ENCODE peak calls at places on chromosomes 5 and 9, in nine cellular contexts. One of them, this sample, is unnamed.

GRCh38 chr5:74626386-74627222 is 13.9 kb downstream of the ENC1 start:
- DNase-seq in adrenal gland: no peak
- DNase-seq in CD8-positive, alpha-beta T cell: no peak
- DNase-seq in A673: no peak
- DNase-seq in foreskin fibroblast: no peak
- DNase-seq in trophoblast cell: no peak
- DNase-seq in left ventricle myocardium inferior: no peak
- DNase-seq in dorsolateral prefrontal cortex: no peak
- DNase-seq in H7: no peak
- DNase-seq in this sample: no peak

GRCh38 chr9:91221332-91221731 is 140.4 kb downstream of the AUH start:
- DNase-seq in adrenal gland: no peak
- DNase-seq in CD8-positive, alpha-beta T cell: no peak
- DNase-seq in A673: no peak
- DNase-seq in foreskin fibroblast: no peak
- DNase-seq in trophoblast cell: no peak
- DNase-seq in left ventricle myocardium inferior: no peak
- DNase-seq in dorsolateral prefrontal cortex: no peak
- DNase-seq in H7: no peak
- DNase-seq in this sample: no peak

GRCh38 chr9:110969971-110970381 is 68.3 kb downstream of the LPAR1 start:
- DNase-seq in adrenal gland: no peak
- DNase-seq in CD8-positive, alpha-beta T cell: no peak
- DNase-seq in A673: peak; percentile 67
- DNase-seq in foreskin fibroblast: peak; percentile 68
- DNase-seq in trophoblast cell: peak; percentile 91
- DNase-seq in left ventricle myocardium inferior: no peak
- DNase-seq in dorsolateral prefrontal cortex: no peak
- DNase-seq in H7: no peak
- DNase-seq in this sample: no peak

GRCh38 chr9:22031664-22032411 is 22.7 kb upstream of the CDKN2B start:
- DNase-seq in adrenal gland: no peak
- DNase-seq in CD8-positive, alpha-beta T cell: no peak
- DNase-seq in A673: no peak
- DNase-seq in foreskin fibroblast: no peak
- DNase-seq in trophoblast cell: no peak
- DNase-seq in left ventricle myocardium inferior: no peak
- DNase-seq in dorsolateral prefrontal cortex: no peak
- DNase-seq in H7: no peak
- DNase-seq in this sample: no peak

GRCh38 chr5:176934309-176934930 is 35.3 kb upstream of the HK3 start:
- DNase-seq in adrenal gland: no peak
- DNase-seq in CD8-positive, alpha-beta T cell: no peak
- DNase-seq in A673: no peak
- DNase-seq in foreskin fibroblast: no peak
- DNase-seq in trophoblast cell: no peak
- DNase-seq in left ventricle myocardium inferior: no peak
- DNase-seq in dorsolateral prefrontal cortex: no peak
- DNase-seq in H7: no peak
- DNase-seq in this sample: no peak

GRCh38 chr5:179187681-179188575 is 127.8 kb downstream of the ZNF354C start:
- DNase-seq in adrenal gland: no peak
- DNase-seq in CD8-positive, alpha-beta T cell: no peak
- DNase-seq in A673: no peak
- DNase-seq in foreskin fibroblast: no peak
- DNase-seq in trophoblast cell: no peak
- DNase-seq in left ventricle myocardium inferior: no peak
- DNase-seq in dorsolateral prefrontal cortex: no peak
- DNase-seq in H7: peak; percentile 78
- DNase-seq in this sample: no peak

GRCh38 chr9:130917171-130917960 is 20.8 kb upstream of the QRFP start:
- DNase-seq in adrenal gland: no peak
- DNase-seq in CD8-positive, alpha-beta T cell: no peak
- DNase-seq in A673: no peak
- DNase-seq in foreskin fibroblast: no peak
- DNase-seq in trophoblast cell: no peak
- DNase-seq in left ventricle myocardium inferior: no peak
- DNase-seq in dorsolateral prefrontal cortex: no peak
- DNase-seq in H7: no peak
- DNase-seq in this sample: no peak

GRCh38 chr5:89276566-89277305 is 393.8 kb upstream of the MEF2C start:
- DNase-seq in adrenal gland: no peak
- DNase-seq in CD8-positive, alpha-beta T cell: no peak
- DNase-seq in A673: no peak
- DNase-seq in foreskin fibroblast: peak; percentile 65
- DNase-seq in trophoblast cell: peak; percentile 17
- DNase-seq in left ventricle myocardium inferior: no peak
- DNase-seq in dorsolateral prefrontal cortex: no peak
- DNase-seq in H7: no peak
- DNase-seq in this sample: no peak

GRCh38 chr9:19049872-19050636 is 827 bp downstream of the RRAGA start:
- DNase-seq in adrenal gland: no peak
- DNase-seq in CD8-positive, alpha-beta T cell: no peak
- DNase-seq in A673: peak; percentile 0
- DNase-seq in foreskin fibroblast: peak; percentile 31
- DNase-seq in trophoblast cell: peak; percentile 5
- DNase-seq in left ventricle myocardium inferior: no peak
- DNase-seq in dorsolateral prefrontal cortex: no peak
- DNase-seq in H7: no peak
- DNase-seq in this sample: peak; percentile 16

GRCh38 chr9:109010676-109011655 is 2.3 kb downstream of the CTNNAL1 start:
- DNase-seq in adrenal gland: peak; percentile 60
- DNase-seq in CD8-positive, alpha-beta T cell: peak; percentile 44
- DNase-seq in A673: peak; percentile 54
- DNase-seq in foreskin fibroblast: peak; percentile 82
- DNase-seq in trophoblast cell: peak; percentile 37
- DNase-seq in left ventricle myocardium inferior: no peak
- DNase-seq in dorsolateral prefrontal cortex: no peak
- DNase-seq in H7: no peak
- DNase-seq in this sample: no peak

GRCh38 chr9:34079181-34079580 is 30.5 kb upstream of the UBAP2 start:
- DNase-seq in adrenal gland: no peak
- DNase-seq in CD8-positive, alpha-beta T cell: no peak
- DNase-seq in A673: no peak
- DNase-seq in foreskin fibroblast: peak; percentile 44
- DNase-seq in trophoblast cell: peak; percentile 88
- DNase-seq in left ventricle myocardium inferior: no peak
- DNase-seq in dorsolateral prefrontal cortex: no peak
- DNase-seq in H7: no peak
- DNase-seq in this sample: no peak

GRCh38 chr5:179870403-179870903 is 11.8 kb upstream of the MRNIP start:
- DNase-seq in adrenal gland: peak; percentile 83
- DNase-seq in CD8-positive, alpha-beta T cell: no peak
- DNase-seq in A673: peak; percentile 41
- DNase-seq in foreskin fibroblast: no peak
- DNase-seq in trophoblast cell: no peak
- DNase-seq in left ventricle myocardium inferior: peak; percentile 76
- DNase-seq in dorsolateral prefrontal cortex: peak; percentile 40
- DNase-seq in H7: peak; percentile 93
- DNase-seq in this sample: peak; percentile 41

GRCh38 chr5:168365581-168366081 is 74.2 kb downstream of the WWC1 start:
- DNase-seq in adrenal gland: no peak
- DNase-seq in CD8-positive, alpha-beta T cell: no peak
- DNase-seq in A673: no peak
- DNase-seq in foreskin fibroblast: peak; percentile 68
- DNase-seq in trophoblast cell: peak; percentile 88
- DNase-seq in left ventricle myocardium inferior: no peak
- DNase-seq in dorsolateral prefrontal cortex: no peak
- DNase-seq in H7: peak; percentile 69
- DNase-seq in this sample: no peak

GRCh38 chr5:147040856-147041255 is 162.3 kb upstream of the PPP2R2B start:
- DNase-seq in adrenal gland: no peak
- DNase-seq in CD8-positive, alpha-beta T cell: no peak
- DNase-seq in A673: no peak
- DNase-seq in foreskin fibroblast: no peak
- DNase-seq in trophoblast cell: no peak
- DNase-seq in left ventricle myocardium inferior: no peak
- DNase-seq in dorsolateral prefrontal cortex: no peak
- DNase-seq in H7: no peak
- DNase-seq in this sample: no peak

GRCh38 chr5:73374520-73375235 is 73.9 kb downstream of the FOXD1 start:
- DNase-seq in adrenal gland: no peak
- DNase-seq in CD8-positive, alpha-beta T cell: no peak
- DNase-seq in A673: no peak
- DNase-seq in foreskin fibroblast: peak; percentile 73
- DNase-seq in trophoblast cell: no peak
- DNase-seq in left ventricle myocardium inferior: no peak
- DNase-seq in dorsolateral prefrontal cortex: no peak
- DNase-seq in H7: no peak
- DNase-seq in this sample: no peak

GRCh38 chr5:54148858-54149257 is 161.5 kb downstream of the ARL15 start:
- DNase-seq in adrenal gland: no peak
- DNase-seq in CD8-positive, alpha-beta T cell: no peak
- DNase-seq in A673: no peak
- DNase-seq in foreskin fibroblast: no peak
- DNase-seq in trophoblast cell: no peak
- DNase-seq in left ventricle myocardium inferior: no peak
- DNase-seq in dorsolateral prefrontal cortex: no peak
- DNase-seq in H7: no peak
- DNase-seq in this sample: no peak

GRCh38 chr5:72554897-72555296 is 47.7 kb upstream of the ZNF366 start:
- DNase-seq in adrenal gland: no peak
- DNase-seq in CD8-positive, alpha-beta T cell: no peak
- DNase-seq in A673: no peak
- DNase-seq in foreskin fibroblast: no peak
- DNase-seq in trophoblast cell: no peak
- DNase-seq in left ventricle myocardium inferior: no peak
- DNase-seq in dorsolateral prefrontal cortex: no peak
- DNase-seq in H7: no peak
- DNase-seq in this sample: no peak

GRCh38 chr9:34507556-34507955 is 15.2 kb downstream of the ENHO start:
- DNase-seq in adrenal gland: no peak
- DNase-seq in CD8-positive, alpha-beta T cell: no peak
- DNase-seq in A673: no peak
- DNase-seq in foreskin fibroblast: no peak
- DNase-seq in trophoblast cell: no peak
- DNase-seq in left ventricle myocardium inferior: no peak
- DNase-seq in dorsolateral prefrontal cortex: no peak
- DNase-seq in H7: no peak
- DNase-seq in this sample: no peak

GRCh38 chr5:154782812-154783592 is 27.8 kb downstream of the LARP1 start:
- DNase-seq in adrenal gland: no peak
- DNase-seq in CD8-positive, alpha-beta T cell: no peak
- DNase-seq in A673: no peak
- DNase-seq in foreskin fibroblast: no peak
- DNase-seq in trophoblast cell: no peak
- DNase-seq in left ventricle myocardium inferior: no peak
- DNase-seq in dorsolateral prefrontal cortex: no peak
- DNase-seq in H7: peak; percentile 36
- DNase-seq in this sample: no peak

GRCh38 chr5:26622947-26623346 is 415.4 kb downstream of the CDH9 start:
- DNase-seq in adrenal gland: no peak
- DNase-seq in CD8-positive, alpha-beta T cell: no peak
- DNase-seq in A673: no peak
- DNase-seq in foreskin fibroblast: no peak
- DNase-seq in trophoblast cell: no peak
- DNase-seq in left ventricle myocardium inferior: no peak
- DNase-seq in dorsolateral prefrontal cortex: no peak
- DNase-seq in H7: no peak
- DNase-seq in this sample: no peak

GRCh38 chr5:124724357-124725039 is 21.9 kb downstream of the ZNF608 start:
- DNase-seq in adrenal gland: no peak
- DNase-seq in CD8-positive, alpha-beta T cell: no peak
- DNase-seq in A673: no peak
- DNase-seq in foreskin fibroblast: no peak
- DNase-seq in trophoblast cell: no peak
- DNase-seq in left ventricle myocardium inferior: no peak
- DNase-seq in dorsolateral prefrontal cortex: no peak
- DNase-seq in H7: no peak
- DNase-seq in this sample: no peak
- H3K4me3 ChIP-seq in adrenal gland: no peak overlapping the region
- H3K4me3 ChIP-seq in CD8-positive, alpha-beta T cell: no peak overlapping the region
- H3K4me3 ChIP-seq in A673: no peak overlapping the region
- H3K4me3 ChIP-seq in foreskin fibroblast: no peak overlapping the region
- H3K4me3 ChIP-seq in trophoblast cell: no peak overlapping the region
- H3K4me3 ChIP-seq in left ventricle myocardium inferior: no peak overlapping the region
- H3K4me3 ChIP-seq in dorsolateral prefrontal cortex: no peak overlapping the region
- H3K4me3 ChIP-seq in H7: no peak overlapping the region
- H3K4me3 ChIP-seq in this sample: no peak overlapping the region

DNA sequence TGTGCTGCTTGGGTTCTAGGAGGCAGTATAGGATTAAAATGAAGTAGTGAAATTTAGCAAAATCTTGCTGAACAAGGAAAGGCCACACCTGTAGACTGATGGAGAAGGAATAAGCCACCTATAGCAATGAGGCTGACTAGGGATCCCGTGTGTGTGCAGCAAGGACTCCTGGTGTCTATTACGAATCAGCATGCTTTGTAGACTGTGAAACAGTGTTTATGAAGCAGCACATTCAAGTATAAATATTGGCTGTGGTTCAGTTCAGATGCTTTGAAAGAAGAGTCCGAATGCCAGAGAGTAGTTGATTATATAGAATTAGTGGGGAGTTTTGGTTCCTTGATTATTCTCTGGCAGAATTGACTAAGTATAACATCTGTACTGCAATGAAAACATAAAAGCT is 41.8 kb downstream of the CAST start:
- DNase-seq in adrenal gland: no peak
- DNase-seq in CD8-positive, alpha-beta T cell: no peak
- DNase-seq in A673: no peak
- DNase-seq in foreskin fibroblast: no peak
- DNase-seq in trophoblast cell: no peak
- DNase-seq in left ventricle myocardium inferior: no peak
- DNase-seq in dorsolateral prefrontal cortex: no peak
- DNase-seq in H7: no peak
- DNase-seq in this sample: no peak
- H3K4me3 ChIP-seq in adrenal gland: no peak overlapping the region
- H3K4me3 ChIP-seq in CD8-positive, alpha-beta T cell: no peak overlapping the region
- H3K4me3 ChIP-seq in A673: peak overlapping the region; percentile 74
- H3K4me3 ChIP-seq in foreskin fibroblast: peak overlapping the region; percentile 59
- H3K4me3 ChIP-seq in trophoblast cell: no peak overlapping the region
- H3K4me3 ChIP-seq in left ventricle myocardium inferior: peak overlapping the region; percentile 84
- H3K4me3 ChIP-seq in dorsolateral prefrontal cortex: peak overlapping the region; percentile 95
- H3K4me3 ChIP-seq in H7: no peak overlapping the region
- H3K4me3 ChIP-seq in this sample: no peak overlapping the region

DNA sequence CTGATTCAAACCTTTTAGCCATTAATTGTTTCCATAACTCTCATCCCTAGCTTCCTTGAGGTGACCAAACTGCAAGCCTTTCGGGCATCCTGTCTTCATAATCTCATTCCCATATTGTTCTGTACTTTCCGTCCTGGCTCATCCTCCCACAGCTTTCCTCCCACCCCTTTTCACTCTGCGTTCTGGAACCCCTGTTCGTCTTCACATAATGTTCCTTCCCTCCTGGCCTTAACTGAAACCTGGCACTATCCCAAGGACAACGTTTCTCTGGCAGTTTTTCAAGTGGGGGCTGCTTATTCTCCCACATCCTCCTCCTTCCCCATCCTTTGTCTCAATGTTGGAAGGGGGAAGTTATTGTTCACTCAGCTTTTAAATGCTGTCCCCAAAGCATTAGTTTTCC is 1.5 kb downstream of the ZNF189 start:
- DNase-seq in adrenal gland: peak; percentile 28
- DNase-seq in CD8-positive, alpha-beta T cell: no peak
- DNase-seq in A673: no peak
- DNase-seq in foreskin fibroblast: no peak
- DNase-seq in trophoblast cell: no peak
- DNase-seq in left ventricle myocardium inferior: peak; percentile 30
- DNase-seq in dorsolateral prefrontal cortex: no peak
- DNase-seq in H7: no peak
- DNase-seq in this sample: no peak
- H3K4me3 ChIP-seq in adrenal gland: no peak overlapping the region
- H3K4me3 ChIP-seq in CD8-positive, alpha-beta T cell: no peak overlapping the region
- H3K4me3 ChIP-seq in A673: peak overlapping the region; percentile 62
- H3K4me3 ChIP-seq in foreskin fibroblast: peak overlapping the region; percentile 85
- H3K4me3 ChIP-seq in trophoblast cell: no peak overlapping the region
- H3K4me3 ChIP-seq in left ventricle myocardium inferior: peak overlapping the region; percentile 85
- H3K4me3 ChIP-seq in dorsolateral prefrontal cortex: peak overlapping the region; percentile 73
- H3K4me3 ChIP-seq in H7: no peak overlapping the region
- H3K4me3 ChIP-seq in this sample: peak overlapping the region; percentile 63

GRCh38 chr5:60803712-60804111 is 40.4 kb downstream of the ELOVL7 start:
- DNase-seq in adrenal gland: no peak
- DNase-seq in CD8-positive, alpha-beta T cell: no peak
- DNase-seq in A673: no peak
- DNase-seq in foreskin fibroblast: no peak
- DNase-seq in trophoblast cell: no peak
- DNase-seq in left ventricle myocardium inferior: no peak
- DNase-seq in dorsolateral prefrontal cortex: no peak
- DNase-seq in H7: no peak
- DNase-seq in this sample: no peak
- H3K4me3 ChIP-seq in adrenal gland: no peak overlapping the region
- H3K4me3 ChIP-seq in CD8-positive, alpha-beta T cell: no peak overlapping the region
- H3K4me3 ChIP-seq in A673: no peak overlapping the region
- H3K4me3 ChIP-seq in foreskin fibroblast: no peak overlapping the region
- H3K4me3 ChIP-seq in trophoblast cell: no peak overlapping the region
- H3K4me3 ChIP-seq in left ventricle myocardium inferior: no peak overlapping the region
- H3K4me3 ChIP-seq in dorsolateral prefrontal cortex: no peak overlapping the region
- H3K4me3 ChIP-seq in H7: no peak overlapping the region
- H3K4me3 ChIP-seq in this sample: no peak overlapping the region